ENCODE peak calls at places on chromosomes 12 and 14, in ten cellular contexts. T is heart right ventricle, F is omental fat pad, L is HCT116, P is right lobe of liver, J is HFFc6, B is H9, X is tibial artery, I is thoracic aorta, O is GM20000. Z is an unnamed sample.

GRCh38 chr12:130633771-130634170 is 82.3 kb downstream of the RIMBP2 start:
- DNase-seq in T (no peak), B (peak; percentile 91), O (no peak), I (no peak), L (no peak), J (no peak), X (no peak), P (no peak), F (no peak), Z (no peak)

GRCh38 chr12:91778938-91779400 is 366.7 kb downstream of the BTG1 start:
- DNase-seq in P (no peak), X (no peak), J (peak; percentile 94), F (peak; percentile 31), B (no peak), L (peak; percentile 98), O (peak; percentile 65), T (peak; percentile 3), I (peak; percentile 3), Z (no peak)

GRCh38 chr12:121983546-121984205 is 38.0 kb upstream of the BCL7A start:
- DNase-seq in B (no peak), O (no peak), J (no peak), T (no peak), X (no peak), P (no peak), I (no peak), F (no peak), L (no peak), Z (no peak)

GRCh38 chr12:116864371-116865160 is 16.7 kb downstream of the HRK start:
- DNase-seq in O (no peak), B (no peak), F (no peak), L (no peak), I (no peak), T (no peak), P (no peak), X (peak; percentile 73), J (peak; percentile 86), Z (no peak)

GRCh38 chr14:103071544-103072251 is 12.3 kb upstream of the LBHD2 start:
- DNase-seq in B (no peak), O (no peak), X (no peak), F (no peak), I (no peak), L (no peak), J (no peak), T (no peak), P (peak; percentile 64), Z (no peak)

GRCh38 chr12:25829192-25829591 is 129.3 kb upstream of the RASSF8 start:
- DNase-seq in I (no peak), O (no peak), B (no peak), J (peak; percentile 96), P (no peak), L (no peak), X (peak; percentile 70), T (no peak), F (no peak), Z (no peak)

GRCh38 chr14:20659813-20660395 is 18.4 kb upstream of the OR6S1 start:
- DNase-seq in J (no peak), O (no peak), P (no peak), X (no peak), L (no peak), I (no peak), B (no peak), T (no peak), F (no peak), Z (no peak)

GRCh38 chr12:19499030-19499429 is 59.7 kb downstream of the AEBP2 start:
- DNase-seq in T (no peak), X (no peak), L (no peak), J (no peak), F (no peak), P (no peak), O (no peak), I (no peak), B (no peak), Z (no peak)

GRCh38 chr12:124698211-124698997 is 131.0 kb upstream of the NCOR2 start:
- DNase-seq in J (no peak), F (no peak), I (no peak), P (no peak), B (no peak), L (no peak), T (peak; percentile 50), X (no peak), O (no peak), Z (no peak)

DNA sequence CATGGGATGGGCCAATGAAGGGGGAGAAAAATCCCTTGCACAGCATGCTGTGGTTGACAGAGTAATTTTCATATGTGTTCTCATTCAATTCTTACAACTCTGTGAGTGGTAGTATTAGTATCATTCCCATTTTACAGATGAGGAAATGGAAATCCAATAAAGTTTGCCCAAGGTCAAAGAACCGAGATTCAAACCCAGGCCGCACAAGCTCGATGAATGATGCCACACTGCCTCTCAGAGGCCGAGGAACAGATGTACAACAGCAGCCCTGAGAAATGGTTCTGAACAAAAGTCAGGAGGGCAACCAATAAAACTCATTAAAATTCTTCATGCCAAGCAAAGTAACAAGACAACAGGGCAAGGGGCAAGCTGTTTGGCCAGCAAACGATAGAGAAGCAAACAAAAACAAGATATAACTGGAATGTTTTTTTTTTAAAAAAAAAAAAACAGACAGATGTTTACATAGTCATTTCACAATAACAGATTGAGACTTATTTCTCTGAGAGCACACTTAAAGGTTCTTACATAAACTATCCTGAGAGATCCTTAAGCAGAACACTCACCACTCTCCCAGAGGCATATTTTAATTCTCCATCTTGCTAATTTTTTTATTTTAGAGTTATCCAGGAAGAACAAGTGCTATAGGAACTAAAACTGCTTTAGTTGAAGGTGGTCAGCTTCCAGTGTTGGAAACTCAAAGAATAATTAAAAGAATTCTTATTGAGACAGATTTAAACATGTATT is 85.8 kb downstream of the EXOC5 start:
- DNase-seq in T (no peak), X (no peak), P (no peak), J (peak; percentile 2), O (peak; percentile 6), F (no peak), B (peak; percentile 35), L (peak; percentile 16), I (no peak), Z (no peak)
- TF ChIP-seq CTCF in T (no peak), X (no peak), P (no peak), J (peak; percentile 50), O (peak; percentile 37), F (no peak), B (peak; percentile 88), L (peak; percentile 75), I (no peak), Z (peak; percentile 69)

GRCh38 chr14:67513631-67514108 is 19.4 kb upstream of the PLEKHH1 start:
- DNase-seq in L (no peak), O (no peak), T (no peak), J (no peak), I (no peak), X (no peak), P (no peak), B (no peak), F (no peak), Z (no peak)
- TF ChIP-seq CTCF in L (no peak), O (no peak), T (no peak), J (no peak), I (no peak), X (no peak), P (no peak), B (no peak), F (no peak), Z (no peak)

GRCh38 chr12:22544038-22544979 is at the start of gene C2CD5:
- DNase-seq in J (peak; percentile 96), I (peak; percentile 92), X (peak; percentile 98), T (peak; percentile 99), B (peak; percentile 98), F (peak; percentile 79), O (peak; percentile 91), P (peak; percentile 95), L (peak; percentile 95), Z (peak; percentile 98)
- TF ChIP-seq CTCF in J (peak; percentile 50), I (peak; percentile 31), X (peak; percentile 23), T (peak; percentile 38), B (peak; percentile 45), F (no peak), O (peak; percentile 18), P (peak; percentile 13), L (peak; percentile 13), Z (peak; percentile 67)

DNA sequence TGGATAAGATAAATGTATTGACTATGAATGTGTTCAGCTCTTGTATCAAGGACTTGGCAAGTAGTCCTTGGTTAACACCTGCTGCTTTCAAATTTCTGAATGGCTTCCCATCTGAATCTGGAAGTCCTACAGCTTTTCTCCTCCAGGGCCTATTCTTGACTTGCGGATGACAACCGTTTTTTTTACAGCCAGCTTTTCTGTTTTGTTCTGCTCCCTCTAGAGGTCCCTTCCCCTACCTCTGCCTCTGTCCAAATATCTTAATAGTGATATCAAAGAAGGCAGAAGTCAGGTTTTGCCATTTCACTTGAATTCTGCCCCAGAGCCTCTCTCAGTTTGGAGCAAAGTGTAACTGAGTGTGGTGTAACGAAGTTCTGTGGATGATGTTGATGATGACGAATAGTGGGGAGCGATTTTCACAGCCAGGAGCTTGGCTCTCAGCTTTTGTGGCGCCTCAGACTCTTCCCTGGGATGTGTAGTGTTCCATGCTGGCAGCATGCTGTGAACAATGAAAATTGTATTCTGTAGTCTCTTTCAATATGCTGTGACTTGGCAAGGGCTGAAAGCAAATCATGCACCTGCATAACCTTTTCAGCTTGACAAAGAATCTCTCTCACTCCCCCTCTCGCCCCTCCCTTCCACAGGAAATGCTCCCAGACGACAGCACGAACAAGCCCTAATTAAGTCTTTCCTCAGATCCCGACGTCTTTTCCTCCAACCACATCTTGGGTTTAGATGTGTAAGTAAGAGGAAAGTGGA is 5.0 kb upstream of the SLC4A8 start:
- DNase-seq in L (no peak), J (peak; percentile 15), P (no peak), O (no peak), X (no peak), B (peak; percentile 58), F (no peak), I (no peak), T (no peak), Z (no peak)
- TF ChIP-seq CTCF in L (no peak), J (peak; percentile 38), P (no peak), O (no peak), X (no peak), B (peak; percentile 46), F (no peak), I (no peak), T (no peak), Z (peak; percentile 16)